ENCODE peak calls at places on chromosomes 13 and 19, in ten cellular contexts. U is AML-193; H is fibroblast of lung; V is posterior cingulate gyrus; Q is WERI-Rb-1; Z is GF-D8; I is astrocyte of the cerebellum; K is stimulated activated naive CD4-positive, alpha-beta T cell; O is dermis blood vessel endothelial cell; F is astrocyte of the hippocampus. G is an unnamed sample.

GRCh38 chr19:41233748-41234240 is 14.8 kb downstream of the AXL start:
- DNase-seq in I (no peak), K (no peak), Q (no peak), H (no peak), U (no peak), O (no peak), F (no peak), V (no peak), Z (no peak), G (no peak)

GRCh38 chr19:5515737-5516136 is 52.0 kb downstream of the TINCR start:
- DNase-seq in I (no peak), Z (no peak), K (no peak), Q (peak), F (no peak), V (no peak), U (no peak), H (no peak), O (no peak), G (peak)

GRCh38 chr13:33644607-33645543 is 173.1 kb upstream of the RFC3 start:
- DNase-seq in I (no peak), F (no peak), O (no peak), U (peak), Q (no peak), K (no peak), V (no peak), H (peak), Z (peak), G (peak)

GRCh38 chr13:39269411-39269810 is 231.2 kb downstream of the NHLRC3 start:
- DNase-seq in F (peak), K (no peak), Q (no peak), U (no peak), Z (no peak), O (no peak), H (peak), I (peak), V (no peak), G (no peak)

GRCh38 chr13:23695711-23696512 is 125.7 kb downstream of the TNFRSF19 start:
- DNase-seq in Q (peak), I (no peak), O (no peak), H (no peak), U (no peak), K (peak), F (no peak), Z (no peak), V (no peak), G (no peak)

GRCh38 chr13:91313103-91313502 is 34.4 kb upstream of the MIR17HG start:
- DNase-seq in H (peak), O (peak), F (peak), I (no peak), V (no peak), K (no peak), Z (no peak), Q (no peak), U (no peak), G (peak)

GRCh38 chr13:97257800-97258799 is 36.0 kb downstream of the MBNL2 start:
- DNase-seq in Z (no peak), F (peak), H (peak), V (peak), O (peak), U (no peak), I (peak), Q (no peak), K (no peak), G (peak)

GRCh38 chr13:109666656-109667448 is 119.5 kb downstream of the IRS2 start:
- DNase-seq in F (peak), I (no peak), H (peak), Z (no peak), U (no peak), V (no peak), K (no peak), O (no peak), Q (peak), G (peak)

GRCh38 chr19:10936661-10937084 is 8.1 kb downstream of the TIMM29 start:
- DNase-seq in Q (peak), U (peak), K (no peak), Z (peak), V (no peak), I (peak), O (peak), F (peak), H (peak), G (peak)

GRCh38 chr19:55437410-55437809 is 5.7 kb downstream of the SHISA7 start:
- DNase-seq in H (peak), F (peak), V (no peak), O (peak), U (peak), K (no peak), Z (no peak), I (no peak), Q (no peak), G (peak)

GRCh38 chr19:35759697-35760096 is 1.7 kb downstream of the PROSER3 start:
- DNase-seq in Z (no peak), H (no peak), V (no peak), O (no peak), F (no peak), Q (no peak), U (no peak), K (no peak), I (no peak), G (no peak)

GRCh38 chr19:51541458-51542357 is 10.2 kb upstream of the SIGLEC6 start:
- DNase-seq in K (no peak), Q (no peak), I (no peak), H (no peak), V (no peak), O (no peak), U (no peak), F (no peak), Z (no peak), G (peak)

GRCh38 chr13:20230913-20231838 is 943 bp downstream of the GJB6 start:
- DNase-seq in K (no peak), Z (no peak), H (no peak), U (no peak), I (no peak), O (peak), Q (no peak), V (no peak), F (peak), G (no peak)

GRCh38 chr13:72166102-72166660 is 299.2 kb upstream of the DACH1 start:
- DNase-seq in I (no peak), O (peak), Z (no peak), F (no peak), K (no peak), U (no peak), H (peak), Q (no peak), V (no peak), G (peak)

GRCh38 chr19:33249740-33250366 is 24.2 kb upstream of the SLC7A10 start:
- DNase-seq in V (no peak), U (no peak), Q (no peak), O (no peak), I (no peak), K (no peak), Z (no peak), F (no peak), H (no peak), G (no peak)

GRCh38 chr19:1523412-1524205 is at the start of gene PLK5:
- DNase-seq in K (no peak), Z (no peak), O (no peak), I (no peak), F (no peak), H (no peak), V (no peak), Q (no peak), U (no peak), G (no peak)

GRCh38 chr19:52638601-52639000 is 446 bp upstream of the ZNF83 start:
- DNase-seq in O (peak), U (no peak), F (peak), I (no peak), V (peak), Z (no peak), H (peak), K (no peak), Q (no peak), G (no peak)

GRCh38 chr13:95452376-95452775 is 100.1 kb upstream of the CLDN10 start:
- DNase-seq in F (peak), O (no peak), Q (no peak), H (peak), I (peak), Z (no peak), K (no peak), V (no peak), U (no peak), G (peak)

GRCh38 chr13:39134574-39134973 is 96.3 kb downstream of the NHLRC3 start:
- DNase-seq in F (no peak), Z (no peak), U (no peak), H (no peak), O (no peak), I (no peak), V (no peak), Q (no peak), K (no peak), G (no peak)

GRCh38 chr13:99905224-99905623 is 66.3 kb downstream of the ZIC5 start:
- DNase-seq in Q (no peak), U (no peak), H (no peak), Z (no peak), K (no peak), O (no peak), V (no peak), I (no peak), F (no peak), G (no peak)

GRCh38 chr19:7734220-7735203 is 2.6 kb upstream of the CLEC4G start:
- DNase-seq in Q (no peak), H (no peak), U (peak), K (no peak), V (no peak), Z (peak), I (no peak), F (no peak), O (no peak), G (peak)

GRCh38 chr13:90502143-90502542 is 845.3 kb upstream of the MIR17HG start:
- DNase-seq in I (no peak), O (no peak), Z (no peak), K (no peak), V (no peak), H (no peak), Q (no peak), U (no peak), F (no peak), G (no peak)

GRCh38 chr19:13839938-13840750 is 36.8 kb upstream of the NANOS3 start:
- DNase-seq in O (peak), V (no peak), Q (no peak), U (peak), K (no peak), I (no peak), Z (peak), F (peak), H (peak), G (no peak)

GRCh38 chr13:23744315-23744714 is 144.9 kb downstream of the MIPEP start:
- DNase-seq in V (no peak), I (no peak), U (no peak), K (no peak), H (no peak), F (no peak), O (no peak), Q (no peak), Z (no peak), G (no peak)

G was measured in OCI-M1.